ENCODE peak calls at places on chromosomes 3 and 15, in six cellular contexts. One of them, this sample, is unnamed.

GRCh38 chr3:168461793-168462192 is 366.1 kb upstream of the GOLIM4 start:
- DNase-seq in psoas muscle: no peak
- DNase-seq in frontal cortex: no peak
- DNase-seq in MG63: no peak
- DNase-seq in tibial artery: no peak
- DNase-seq in cardiac muscle cell: no peak
- DNase-seq in this sample: no peak

GRCh38 chr15:45710657-45711056 is 75.8 kb downstream of the SQOR start:
- DNase-seq in psoas muscle: no peak
- DNase-seq in frontal cortex: no peak
- DNase-seq in MG63: no peak
- DNase-seq in tibial artery: no peak
- DNase-seq in cardiac muscle cell: no peak
- DNase-seq in this sample: no peak

GRCh38 chr3:195110647-195111321 is 160.2 kb downstream of the XXYLT1 start:
- DNase-seq in psoas muscle: no peak
- DNase-seq in frontal cortex: no peak
- DNase-seq in MG63: no peak
- DNase-seq in tibial artery: peak; percentile 67
- DNase-seq in cardiac muscle cell: peak; percentile 18
- DNase-seq in this sample: no peak

GRCh38 chr15:99249270-99249817 is at the start of gene TTC23:
- DNase-seq in psoas muscle: no peak
- DNase-seq in frontal cortex: peak; percentile 31
- DNase-seq in MG63: peak; percentile 38
- DNase-seq in tibial artery: no peak
- DNase-seq in cardiac muscle cell: peak; percentile 90
- DNase-seq in this sample: no peak

GRCh38 chr15:60391722-60392340 is 6.0 kb downstream of the ANXA2 start:
- DNase-seq in psoas muscle: no peak
- DNase-seq in frontal cortex: no peak
- DNase-seq in MG63: no peak
- DNase-seq in tibial artery: no peak
- DNase-seq in cardiac muscle cell: no peak
- DNase-seq in this sample: no peak

GRCh38 chr3:193946945-193947344 is 189.0 kb upstream of the HES1 start:
- DNase-seq in psoas muscle: no peak
- DNase-seq in frontal cortex: no peak
- DNase-seq in MG63: no peak
- DNase-seq in tibial artery: no peak
- DNase-seq in cardiac muscle cell: no peak
- DNase-seq in this sample: no peak

GRCh38 chr3:123419850-123420292 is 29.0 kb downstream of the ADCY5 start:
- DNase-seq in psoas muscle: no peak
- DNase-seq in frontal cortex: no peak
- DNase-seq in MG63: no peak
- DNase-seq in tibial artery: peak; percentile 97
- DNase-seq in cardiac muscle cell: no peak
- DNase-seq in this sample: no peak

GRCh38 chr3:101193957-101194356 is 126.4 kb downstream of the IMPG2 start:
- DNase-seq in psoas muscle: no peak
- DNase-seq in frontal cortex: no peak
- DNase-seq in MG63: peak; percentile 14
- DNase-seq in tibial artery: no peak
- DNase-seq in cardiac muscle cell: peak; percentile 31
- DNase-seq in this sample: no peak

GRCh38 chr15:40660686-40661085 is 34.3 kb upstream of the RAD51 start:
- DNase-seq in psoas muscle: no peak
- DNase-seq in frontal cortex: no peak
- DNase-seq in MG63: no peak
- DNase-seq in tibial artery: no peak
- DNase-seq in cardiac muscle cell: peak; percentile 0
- DNase-seq in this sample: no peak

GRCh38 chr15:40909662-40910625 is 15.7 kb downstream of the VPS18 start:
- DNase-seq in psoas muscle: peak; percentile 89
- DNase-seq in frontal cortex: no peak
- DNase-seq in MG63: peak; percentile 83
- DNase-seq in tibial artery: no peak
- DNase-seq in cardiac muscle cell: peak; percentile 72
- DNase-seq in this sample: no peak

GRCh38 chr15:30023798-30024295 is 58.9 kb upstream of the GOLGA8J start:
- DNase-seq in psoas muscle: no peak
- DNase-seq in frontal cortex: no peak
- DNase-seq in MG63: peak; percentile 48
- DNase-seq in tibial artery: no peak
- DNase-seq in cardiac muscle cell: peak; percentile 63
- DNase-seq in this sample: no peak